ENCODE peak calls at places on chromosomes 11 and 22, in four cellular contexts. Y is brain microvascular endothelial cell, M is HuH-7, F is left cardiac atrium. J is an unnamed sample.

GRCh38 chr11:114278342-114279065 is 17.7 kb upstream of the NNMT start:
- DNase-seq in M (no peak), Y (no peak), F (no peak), J (no peak)

GRCh38 chr22:30889268-30889995 is 79.1 kb downstream of the MORC2 start:
- DNase-seq in M (no peak), F (no peak), Y (no peak), J (no peak)

GRCh38 chr11:12528487-12528886 is 145.7 kb upstream of the TEAD1 start:
- DNase-seq in Y (no peak), F (no peak), M (no peak), J (no peak)

GRCh38 chr11:44623716-44624491 is 58.4 kb downstream of the CD82 start:
- DNase-seq in Y (no peak), M (no peak), F (no peak), J (peak)

GRCh38 chr11:65891180-65892136 is 985 bp downstream of the CCDC85B start:
- DNase-seq in M (no peak), Y (no peak), F (peak), J (peak)

GRCh38 chr11:114026355-114026754 is 33.2 kb upstream of the ZBTB16 start:
- DNase-seq in M (peak), Y (no peak), F (no peak), J (peak)

GRCh38 chr11:78860720-78861422 is 286.2 kb upstream of the NARS2 start:
- DNase-seq in M (no peak), F (no peak), Y (peak), J (no peak)

GRCh38 chr11:65136515-65137096 is 2.3 kb upstream of the SYVN1 start:
- DNase-seq in M (no peak), Y (no peak), F (no peak), J (no peak)

GRCh38 chr11:128302425-128303186 is 284.8 kb downstream of the ETS1 start:
- DNase-seq in F (no peak), M (no peak), Y (no peak), J (peak)

GRCh38 chr11:93000511-93001476 is 31.3 kb downstream of the MTNR1B start:
- DNase-seq in F (no peak), Y (peak), M (no peak), J (no peak)

GRCh38 chr11:69086741-69087524 is 38.2 kb downstream of the TPCN2 start:
- DNase-seq in Y (no peak), M (no peak), F (no peak), J (no peak)

GRCh38 chr11:22879615-22880014 is 19.3 kb upstream of the CCDC179 start:
- DNase-seq in Y (peak), M (no peak), F (no peak), J (no peak)